ENCODE peak calls at places on chromosomes 1 and 21, in seven cellular contexts. One of them, this sample, is unnamed.

GRCh38 chr1:37158113-37158749 is 123.9 kb upstream of the GRIK3 start:
- DNase-seq in HS-27A: no peak
- DNase-seq in Daoy: no peak
- DNase-seq in G401: no peak
- DNase-seq in endodermal cell: no peak
- DNase-seq in amygdala: no peak
- DNase-seq in HS-5: no peak
- DNase-seq in this sample: no peak

GRCh38 chr1:151267760-151268159 is 13.2 kb downstream of the PSMD4 start:
- DNase-seq in amygdala: no peak
- DNase-seq in G401: no peak
- DNase-seq in HS-27A: no peak
- DNase-seq in HS-5: no peak
- DNase-seq in endodermal cell: no peak
- DNase-seq in Daoy: no peak
- DNase-seq in this sample: no peak

GRCh38 chr1:47178665-47179022 is 11.2 kb downstream of the PDZK1IP1 start:
- DNase-seq in G401: no peak
- DNase-seq in HS-27A: no peak
- DNase-seq in amygdala: no peak
- DNase-seq in Daoy: no peak
- DNase-seq in HS-5: no peak
- DNase-seq in endodermal cell: no peak
- DNase-seq in this sample: no peak

GRCh38 chr21:34526618-34527290 is 14.7 kb upstream of the KCNE1 start:
- DNase-seq in endodermal cell: peak; percentile 82
- DNase-seq in G401: peak; percentile 18
- DNase-seq in HS-5: peak; percentile 99
- DNase-seq in amygdala: no peak
- DNase-seq in Daoy: peak; percentile 98
- DNase-seq in HS-27A: peak; percentile 77
- DNase-seq in this sample: peak; percentile 86

GRCh38 chr1:231106347-231106746 is 55.5 kb upstream of the TRIM67 start:
- DNase-seq in Daoy: peak; percentile 72
- DNase-seq in HS-5: peak; percentile 2
- DNase-seq in HS-27A: peak; percentile 62
- DNase-seq in amygdala: no peak
- DNase-seq in endodermal cell: no peak
- DNase-seq in G401: peak; percentile 80
- DNase-seq in this sample: no peak

GRCh38 chr21:46004168-46004861 is 22.7 kb downstream of the COL6A1 start:
- DNase-seq in Daoy: peak; percentile 5
- DNase-seq in G401: no peak
- DNase-seq in HS-5: no peak
- DNase-seq in endodermal cell: peak; percentile 42
- DNase-seq in HS-27A: no peak
- DNase-seq in amygdala: no peak
- DNase-seq in this sample: no peak

GRCh38 chr1:224929335-224930237 is at the start of gene DNAH14:
- DNase-seq in Daoy: peak; percentile 84
- DNase-seq in amygdala: no peak
- DNase-seq in HS-27A: peak; percentile 46
- DNase-seq in endodermal cell: peak; percentile 95
- DNase-seq in G401: peak; percentile 17
- DNase-seq in HS-5: peak; percentile 48
- DNase-seq in this sample: peak; percentile 27

GRCh38 chr1:176102243-176102642 is 104.8 kb downstream of the COP1 start:
- DNase-seq in endodermal cell: no peak
- DNase-seq in Daoy: no peak
- DNase-seq in amygdala: no peak
- DNase-seq in HS-27A: no peak
- DNase-seq in G401: no peak
- DNase-seq in HS-5: no peak
- DNase-seq in this sample: no peak

GRCh38 chr1:167693425-167694045 is 28.2 kb upstream of the MPZL1 start:
- DNase-seq in HS-27A: no peak
- DNase-seq in G401: no peak
- DNase-seq in endodermal cell: no peak
- DNase-seq in amygdala: no peak
- DNase-seq in Daoy: no peak
- DNase-seq in HS-5: no peak
- DNase-seq in this sample: no peak

GRCh38 chr1:244210884-244211558 is 159.9 kb downstream of the ZBTB18 start:
- DNase-seq in G401: no peak
- DNase-seq in Daoy: peak; percentile 28
- DNase-seq in amygdala: no peak
- DNase-seq in HS-5: no peak
- DNase-seq in endodermal cell: peak; percentile 91
- DNase-seq in HS-27A: no peak
- DNase-seq in this sample: no peak

GRCh38 chr1:40625076-40625475 is 40.4 kb downstream of the RIMS3 start:
- DNase-seq in endodermal cell: peak; percentile 69
- DNase-seq in G401: peak; percentile 77
- DNase-seq in HS-5: no peak
- DNase-seq in Daoy: peak; percentile 39
- DNase-seq in amygdala: no peak
- DNase-seq in HS-27A: no peak
- DNase-seq in this sample: no peak

GRCh38 chr1:97758589-97759057 is 162.2 kb downstream of the DPYD start:
- DNase-seq in Daoy: no peak
- DNase-seq in amygdala: no peak
- DNase-seq in HS-5: no peak
- DNase-seq in G401: no peak
- DNase-seq in endodermal cell: no peak
- DNase-seq in HS-27A: no peak
- DNase-seq in this sample: no peak

GRCh38 chr1:77888429-77889239 is at the start of gene NEXN:
- DNase-seq in G401: peak; percentile 24
- DNase-seq in HS-27A: peak; percentile 59
- DNase-seq in HS-5: peak; percentile 19
- DNase-seq in amygdala: no peak
- DNase-seq in endodermal cell: peak; percentile 92
- DNase-seq in Daoy: peak; percentile 85
- DNase-seq in this sample: peak; percentile 12

GRCh38 chr1:160375788-160376524 is 9.1 kb downstream of the NHLH1 start:
- DNase-seq in amygdala: no peak
- DNase-seq in HS-5: no peak
- DNase-seq in HS-27A: no peak
- DNase-seq in endodermal cell: peak; percentile 84
- DNase-seq in Daoy: peak; percentile 73
- DNase-seq in G401: peak; percentile 42
- DNase-seq in this sample: no peak

GRCh38 chr21:46667735-46668380 is 32.4 kb downstream of the PRMT2 start:
- DNase-seq in Daoy: peak; percentile 71
- DNase-seq in G401: no peak
- DNase-seq in HS-27A: peak; percentile 26
- DNase-seq in endodermal cell: peak; percentile 85
- DNase-seq in HS-5: no peak
- DNase-seq in amygdala: no peak
- DNase-seq in this sample: no peak

GRCh38 chr21:40351006-40351405 is 483.8 kb downstream of the PCP4 start:
- DNase-seq in Daoy: no peak
- DNase-seq in amygdala: no peak
- DNase-seq in G401: no peak
- DNase-seq in HS-5: no peak
- DNase-seq in HS-27A: no peak
- DNase-seq in endodermal cell: no peak
- DNase-seq in this sample: no peak

GRCh38 chr1:146016891-146017290 is 4.6 kb downstream of the HJV start:
- DNase-seq in Daoy: no peak
- DNase-seq in HS-5: no peak
- DNase-seq in G401: no peak
- DNase-seq in HS-27A: no peak
- DNase-seq in endodermal cell: no peak
- DNase-seq in amygdala: no peak
- DNase-seq in this sample: no peak

GRCh38 chr1:62045579-62045978 is 149.1 kb upstream of the L1TD1 start:
- DNase-seq in HS-27A: no peak
- DNase-seq in G401: peak; percentile 99
- DNase-seq in amygdala: no peak
- DNase-seq in Daoy: peak; percentile 65
- DNase-seq in endodermal cell: peak; percentile 76
- DNase-seq in HS-5: no peak
- DNase-seq in this sample: no peak

GRCh38 chr1:103191327-103191726 is 83.0 kb upstream of the COL11A1 start:
- DNase-seq in amygdala: no peak
- DNase-seq in endodermal cell: no peak
- DNase-seq in G401: no peak
- DNase-seq in HS-5: no peak
- DNase-seq in HS-27A: no peak
- DNase-seq in Daoy: no peak
- DNase-seq in this sample: no peak

GRCh38 chr1:85550784-85551516 is 29.6 kb upstream of the CCN1 start:
- DNase-seq in HS-5: no peak
- DNase-seq in endodermal cell: no peak
- DNase-seq in amygdala: no peak
- DNase-seq in G401: no peak
- DNase-seq in Daoy: peak; percentile 74
- DNase-seq in HS-27A: no peak
- DNase-seq in this sample: no peak